ENCODE peak calls at places on chromosomes 6 and 20, in ten cellular contexts. D, Y, U, J, L, P, Z, M, R and O are unnamed samples.
A peak's percentile ranks its signal among the peaks of the same experiment; 100 is the strongest.

GRCh38 chr20:38790210-38791053 is 15.1 kb upstream of the PPP1R16B start:
- DNase-seq in D (peak; percentile 67), Y (peak; percentile 47), U (no peak), J (no peak), L (peak; percentile 55), P (no peak), Z (no peak), M (peak; percentile 48), R (peak; percentile 22), O (peak; percentile 15)

GRCh38 chr20:31901615-31902014 is 31.2 kb downstream of the TTLL9 start:
- DNase-seq in D (no peak), Y (no peak), U (no peak), J (no peak), L (no peak), P (no peak), Z (no peak), M (no peak), R (no peak), O (no peak)

GRCh38 chr6:2476376-2476775 is 231.0 kb upstream of the GMDS start:
- DNase-seq in D (no peak), Y (peak; percentile 42), U (no peak), J (no peak), L (peak; percentile 31), P (no peak), Z (no peak), M (no peak), R (peak; percentile 55), O (peak; percentile 6)

GRCh38 chr6:155687645-155688044 is 232.0 kb upstream of the NOX3 start:
- DNase-seq in D (no peak), Y (no peak), U (no peak), J (no peak), L (peak; percentile 33), P (no peak), Z (no peak), M (no peak), R (no peak), O (no peak)

GRCh38 chr6:159935065-159935464 is 33.8 kb upstream of the IGF2R start:
- DNase-seq in D (no peak), Y (no peak), U (no peak), J (no peak), L (peak; percentile 86), P (no peak), Z (peak; percentile 14), M (no peak), R (no peak), O (peak; percentile 68)

GRCh38 chr20:24971702-24972101 is 20.8 kb downstream of the APMAP start:
- DNase-seq in D (no peak), Y (no peak), U (no peak), J (no peak), L (no peak), P (peak; percentile 28), Z (no peak), M (no peak), R (no peak), O (no peak)

GRCh38 chr6:43736844-43737243 is 33.2 kb upstream of the VEGFA start:
- DNase-seq in D (no peak), Y (no peak), U (no peak), J (no peak), L (no peak), P (no peak), Z (no peak), M (peak; percentile 4), R (no peak), O (no peak)

GRCh38 chr6:72811971-72812421 is 190.1 kb downstream of the KCNQ5 start:
- DNase-seq in D (peak; percentile 14), Y (no peak), U (no peak), J (no peak), L (peak; percentile 15), P (no peak), Z (peak; percentile 90), M (no peak), R (no peak), O (peak; percentile 36)

GRCh38 chr6:105501945-105502344 is 99.1 kb upstream of the PREP start:
- DNase-seq in D (no peak), Y (no peak), U (no peak), J (no peak), L (no peak), P (no peak), Z (no peak), M (no peak), R (no peak), O (no peak)

GRCh38 chr6:133206942-133207341 is 34.2 kb upstream of the EYA4 start:
- DNase-seq in D (no peak), Y (no peak), U (no peak), J (no peak), L (no peak), P (no peak), Z (no peak), M (no peak), R (no peak), O (no peak)

GRCh38 chr20:61442075-61442670 is 190.1 kb downstream of the CDH4 start:
- DNase-seq in D (no peak), Y (no peak), U (no peak), J (no peak), L (no peak), P (peak; percentile 48), Z (no peak), M (no peak), R (no peak), O (peak; percentile 35)

GRCh38 chr6:25963426-25964123 is 973 bp downstream of the TRIM38 start:
- DNase-seq in D (peak; percentile 19), Y (peak; percentile 27), U (no peak), J (no peak), L (peak; percentile 27), P (no peak), Z (no peak), M (no peak), R (peak; percentile 38), O (no peak)

DNA sequence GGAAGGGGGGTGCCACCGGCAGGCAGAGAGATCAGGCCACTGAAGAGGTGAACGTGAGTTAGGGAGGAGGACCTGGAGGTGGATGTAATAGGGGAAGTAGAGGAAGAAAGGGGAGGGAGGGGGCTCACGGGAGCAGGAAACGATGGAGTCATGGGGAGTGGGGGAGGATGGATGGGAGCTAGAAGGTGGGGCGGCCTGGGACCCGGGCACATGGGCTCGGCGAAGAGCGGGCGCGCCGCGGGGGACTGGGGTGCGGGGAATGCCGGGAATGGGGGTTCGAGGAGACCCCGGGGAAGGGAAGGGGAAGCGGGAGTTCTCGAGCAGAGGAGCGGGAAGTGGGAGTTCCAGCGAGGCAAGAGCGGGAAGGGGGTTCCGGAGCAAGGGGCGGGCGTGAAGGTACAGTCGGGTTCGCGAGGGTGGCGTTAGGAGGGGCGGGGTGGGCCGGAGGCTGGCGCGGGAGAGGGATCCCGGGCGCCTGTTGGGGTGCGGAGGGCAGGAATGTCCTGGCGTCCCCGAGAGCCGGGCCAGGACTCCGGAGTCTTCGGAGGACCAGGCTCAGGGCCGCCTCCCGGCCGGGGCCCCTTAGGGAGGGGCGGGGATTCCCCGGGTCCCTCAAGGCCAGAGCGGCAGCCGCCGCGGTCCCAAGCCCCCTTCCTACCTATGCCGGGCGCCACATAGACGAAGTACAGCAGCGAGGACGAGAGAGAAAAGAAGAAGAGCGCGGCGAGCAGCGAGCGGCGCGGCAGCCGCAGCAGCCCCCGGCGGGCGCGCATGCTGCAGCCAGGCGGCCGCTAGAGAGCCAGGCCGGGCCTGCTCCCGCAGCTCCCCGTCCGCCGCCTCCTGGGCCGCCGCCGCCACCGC is 530 bp downstream of the B4GALT5 start:
- DNase-seq in D (peak; percentile 60), Y (no peak), U (peak; percentile 25), J (peak; percentile 50), L (no peak), P (peak; percentile 67), Z (no peak), M (peak; percentile 41), R (peak; percentile 56), O (no peak)
- TF ChIP-seq CTCF in D (no peak), Y (no peak), U (no peak), J (no peak), L (no peak), P (no peak), Z (no peak), M (no peak), R (no peak), O (no peak)

GRCh38 chr6:49980898-49981297 is 11.5 kb upstream of the DEFB113 start:
- DNase-seq in D (no peak), Y (peak; percentile 16), U (no peak), J (no peak), L (no peak), P (no peak), Z (no peak), M (no peak), R (no peak), O (no peak)
- TF ChIP-seq CTCF in D (no peak), Y (no peak), U (no peak), J (no peak), L (no peak), P (no peak), Z (no peak), M (no peak), R (no peak), O (no peak)

GRCh38 chr20:56994006-56994405 is 272.4 kb downstream of the BMP7 start:
- DNase-seq in D (no peak), Y (no peak), U (no peak), J (no peak), L (no peak), P (no peak), Z (no peak), M (no peak), R (no peak), O (no peak)

GRCh38 chr20:56995157-56995556 is 271.3 kb downstream of the BMP7 start:
- DNase-seq in D (no peak), Y (peak; percentile 74), U (no peak), J (no peak), L (no peak), P (no peak), Z (no peak), M (no peak), R (no peak), O (no peak)

GRCh38 chr20:56996533-56996932 is 269.9 kb downstream of the BMP7 start:
- DNase-seq in D (no peak), Y (no peak), U (no peak), J (no peak), L (no peak), P (no peak), Z (no peak), M (no peak), R (no peak), O (no peak)

GRCh38 chr20:56993020-56993419 is 273.4 kb downstream of the BMP7 start:
- DNase-seq in D (no peak), Y (no peak), U (no peak), J (no peak), L (no peak), P (no peak), Z (no peak), M (no peak), R (no peak), O (no peak)

DNA sequence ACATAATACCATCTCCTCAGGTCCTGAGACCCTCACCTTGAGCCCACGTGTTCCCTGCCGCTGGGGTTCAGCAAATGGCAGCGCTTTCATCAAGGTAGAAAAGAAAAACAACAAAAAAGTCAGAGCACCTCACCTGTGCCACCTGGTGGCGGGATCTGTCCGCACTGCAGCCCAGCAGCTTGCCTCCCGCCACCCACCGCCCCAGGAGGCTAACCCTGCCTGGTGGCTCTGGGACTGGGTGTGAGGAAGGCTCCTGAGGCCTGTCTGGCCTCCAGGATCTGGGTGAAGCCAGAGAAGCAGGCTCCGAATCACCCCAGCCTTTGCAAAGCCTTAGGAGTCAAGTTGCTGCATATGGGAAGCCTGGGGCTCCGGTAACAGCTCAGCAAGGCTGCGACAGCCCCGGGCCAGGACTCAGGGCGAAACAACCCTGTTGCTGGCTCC is 270.8 kb downstream of the BMP7 start:
- DNase-seq in D (peak; percentile 78), Y (peak; percentile 34), U (no peak), J (no peak), L (no peak), P (no peak), Z (no peak), M (peak; percentile 22), R (peak; percentile 75), O (no peak)
- TF ChIP-seq CTCF in D (peak; percentile 70), Y (peak; percentile 54), U (peak; percentile 90), J (peak; percentile 27), L (no peak), P (no peak), Z (peak; percentile 78), M (peak; percentile 82), R (peak; percentile 90), O (peak; percentile 44)

GRCh38 chr6:11050735-11051134 is 6.6 kb upstream of the ELOVL2 start:
- DNase-seq in D (no peak), Y (peak; percentile 14), U (no peak), J (no peak), L (no peak), P (no peak), Z (peak; percentile 57), M (no peak), R (no peak), O (peak; percentile 46)
- TF ChIP-seq CTCF in D (no peak), Y (no peak), U (no peak), J (no peak), L (no peak), P (no peak), Z (no peak), M (no peak), R (no peak), O (no peak)